ENCODE peak calls at places on chromosomes 3 and 15, in ten cellular contexts. One of them, this sample, is unnamed.

GRCh38 chr15:80971143-80971542 is 18.5 kb downstream of the MESD start:
- DNase-seq in heart left ventricle: no peak
- DNase-seq in sigmoid colon: no peak
- DNase-seq in AG04449: no peak
- DNase-seq in A549: no peak
- DNase-seq in lower lobe of right lung: no peak
- DNase-seq in Peyer's patch: no peak
- DNase-seq in tibial artery: no peak
- DNase-seq in HCT116: no peak
- DNase-seq in MM.1S: no peak
- DNase-seq in this sample: no peak

GRCh38 chr3:13420817-13421755 is 964 bp upstream of the NUP210 start:
- DNase-seq in heart left ventricle: no peak
- DNase-seq in sigmoid colon: no peak
- DNase-seq in AG04449: no peak
- DNase-seq in A549: no peak
- DNase-seq in lower lobe of right lung: peak
- DNase-seq in Peyer's patch: no peak
- DNase-seq in tibial artery: no peak
- DNase-seq in HCT116: no peak
- DNase-seq in MM.1S: peak
- DNase-seq in this sample: no peak

GRCh38 chr15:87492321-87492720 is 764.2 kb downstream of the NTRK3 start:
- DNase-seq in heart left ventricle: no peak
- DNase-seq in sigmoid colon: no peak
- DNase-seq in AG04449: peak
- DNase-seq in A549: no peak
- DNase-seq in lower lobe of right lung: no peak
- DNase-seq in Peyer's patch: no peak
- DNase-seq in tibial artery: no peak
- DNase-seq in HCT116: no peak
- DNase-seq in MM.1S: no peak
- DNase-seq in this sample: no peak

GRCh38 chr3:44077267-44077666 is 164.4 kb upstream of the TOPAZ1 start:
- DNase-seq in heart left ventricle: no peak
- DNase-seq in sigmoid colon: no peak
- DNase-seq in AG04449: no peak
- DNase-seq in A549: no peak
- DNase-seq in lower lobe of right lung: no peak
- DNase-seq in Peyer's patch: no peak
- DNase-seq in tibial artery: no peak
- DNase-seq in HCT116: no peak
- DNase-seq in MM.1S: no peak
- DNase-seq in this sample: peak

GRCh38 chr3:128714887-128715496 is 11.0 kb upstream of the RAB7A start:
- DNase-seq in heart left ventricle: no peak
- DNase-seq in sigmoid colon: peak
- DNase-seq in AG04449: no peak
- DNase-seq in A549: no peak
- DNase-seq in lower lobe of right lung: no peak
- DNase-seq in Peyer's patch: no peak
- DNase-seq in tibial artery: no peak
- DNase-seq in HCT116: no peak
- DNase-seq in MM.1S: no peak
- DNase-seq in this sample: no peak

GRCh38 chr3:138594150-138594934 is at the start of gene CEP70:
- DNase-seq in heart left ventricle: peak
- DNase-seq in sigmoid colon: peak
- DNase-seq in AG04449: peak
- DNase-seq in A549: peak
- DNase-seq in lower lobe of right lung: peak
- DNase-seq in Peyer's patch: peak
- DNase-seq in tibial artery: peak
- DNase-seq in HCT116: peak
- DNase-seq in MM.1S: peak
- DNase-seq in this sample: peak

GRCh38 chr3:31377045-31377642 is 155.6 kb upstream of the STT3B start:
- DNase-seq in heart left ventricle: no peak
- DNase-seq in sigmoid colon: no peak
- DNase-seq in AG04449: no peak
- DNase-seq in A549: peak
- DNase-seq in lower lobe of right lung: no peak
- DNase-seq in Peyer's patch: no peak
- DNase-seq in tibial artery: no peak
- DNase-seq in HCT116: peak
- DNase-seq in MM.1S: no peak
- DNase-seq in this sample: peak

GRCh38 chr3:11535207-11535960 is 108.3 kb downstream of the VGLL4 start:
- DNase-seq in heart left ventricle: no peak
- DNase-seq in sigmoid colon: peak
- DNase-seq in AG04449: no peak
- DNase-seq in A549: no peak
- DNase-seq in lower lobe of right lung: no peak
- DNase-seq in Peyer's patch: no peak
- DNase-seq in tibial artery: no peak
- DNase-seq in HCT116: no peak
- DNase-seq in MM.1S: no peak
- DNase-seq in this sample: no peak

GRCh38 chr15:69524850-69525249 is 72.2 kb downstream of the RPLP1 start:
- DNase-seq in heart left ventricle: no peak
- DNase-seq in sigmoid colon: no peak
- DNase-seq in AG04449: no peak
- DNase-seq in A549: no peak
- DNase-seq in lower lobe of right lung: no peak
- DNase-seq in Peyer's patch: no peak
- DNase-seq in tibial artery: peak
- DNase-seq in HCT116: no peak
- DNase-seq in MM.1S: no peak
- DNase-seq in this sample: no peak

GRCh38 chr3:131386429-131386926 is 4.9 kb downstream of the NUDT16 start:
- DNase-seq in heart left ventricle: peak
- DNase-seq in sigmoid colon: peak
- DNase-seq in AG04449: no peak
- DNase-seq in A549: no peak
- DNase-seq in lower lobe of right lung: peak
- DNase-seq in Peyer's patch: peak
- DNase-seq in tibial artery: peak
- DNase-seq in HCT116: no peak
- DNase-seq in MM.1S: peak
- DNase-seq in this sample: peak

DNA sequence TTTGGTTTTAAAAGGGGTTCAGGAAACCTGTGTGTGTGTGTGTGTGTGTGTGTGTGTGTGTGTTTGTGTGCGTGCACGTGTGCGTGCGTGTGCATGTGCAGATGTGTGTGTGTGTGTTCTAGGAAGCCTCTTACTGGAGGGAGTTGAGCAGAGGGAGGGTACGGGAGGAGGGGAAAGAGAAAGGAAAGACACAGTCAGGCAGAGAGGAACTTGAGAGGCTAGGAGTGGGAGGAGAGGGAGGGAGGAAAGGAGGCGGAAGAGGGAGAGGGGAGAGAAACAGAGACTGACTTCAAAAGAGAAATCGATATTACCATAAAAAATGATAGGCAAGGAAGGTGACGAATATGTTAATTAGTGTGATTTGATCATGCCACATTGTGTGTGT is 34.1 kb downstream of the ATP2B2 start:
- DNase-seq in heart left ventricle: no peak
- DNase-seq in sigmoid colon: no peak
- DNase-seq in AG04449: no peak
- DNase-seq in A549: no peak
- DNase-seq in lower lobe of right lung: no peak
- DNase-seq in Peyer's patch: no peak
- DNase-seq in tibial artery: no peak
- DNase-seq in HCT116: no peak
- DNase-seq in MM.1S: no peak
- DNase-seq in this sample: no peak
- H3K4me3 ChIP-seq in heart left ventricle: no peak
- H3K4me3 ChIP-seq in sigmoid colon: no peak
- H3K4me3 ChIP-seq in AG04449: no peak
- H3K4me3 ChIP-seq in A549: no peak
- H3K4me3 ChIP-seq in lower lobe of right lung: no peak
- H3K4me3 ChIP-seq in Peyer's patch: no peak
- H3K4me3 ChIP-seq in tibial artery: no peak
- H3K4me3 ChIP-seq in HCT116: no peak
- H3K4me3 ChIP-seq in MM.1S: no peak
- H3K4me3 ChIP-seq in this sample: no peak

DNA sequence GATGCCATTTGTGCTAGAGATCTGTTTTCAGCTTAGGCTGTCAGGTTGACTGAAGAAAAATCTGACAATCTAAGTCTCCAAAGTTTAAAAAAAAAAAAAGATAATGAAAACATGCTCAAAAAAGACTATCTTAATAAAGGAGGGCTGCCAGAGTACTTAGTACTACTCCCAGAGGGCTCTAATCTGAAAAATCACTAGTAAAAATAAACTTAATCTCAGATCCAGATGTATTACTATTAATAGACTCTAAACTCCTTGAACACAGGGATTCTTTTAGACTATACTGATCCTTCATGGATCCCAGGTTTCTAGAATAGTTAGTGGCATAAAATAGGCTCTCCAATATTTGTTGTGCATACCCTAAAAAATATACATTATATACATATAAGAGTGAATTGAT is 34.0 kb downstream of the TOPBP1 start:
- DNase-seq in heart left ventricle: no peak
- DNase-seq in sigmoid colon: no peak
- DNase-seq in AG04449: no peak
- DNase-seq in A549: no peak
- DNase-seq in lower lobe of right lung: no peak
- DNase-seq in Peyer's patch: no peak
- DNase-seq in tibial artery: no peak
- DNase-seq in HCT116: no peak
- DNase-seq in MM.1S: no peak
- DNase-seq in this sample: no peak
- TF ChIP-seq CTCF in heart left ventricle: no peak
- TF ChIP-seq CTCF in sigmoid colon: no peak
- TF ChIP-seq CTCF in AG04449: no peak
- TF ChIP-seq CTCF in A549: no peak
- TF ChIP-seq CTCF in lower lobe of right lung: no peak
- TF ChIP-seq CTCF in Peyer's patch: no peak
- TF ChIP-seq CTCF in tibial artery: no peak
- TF ChIP-seq CTCF in HCT116: no peak
- TF ChIP-seq CTCF in MM.1S: no peak
- TF ChIP-seq CTCF in this sample: no peak

DNA sequence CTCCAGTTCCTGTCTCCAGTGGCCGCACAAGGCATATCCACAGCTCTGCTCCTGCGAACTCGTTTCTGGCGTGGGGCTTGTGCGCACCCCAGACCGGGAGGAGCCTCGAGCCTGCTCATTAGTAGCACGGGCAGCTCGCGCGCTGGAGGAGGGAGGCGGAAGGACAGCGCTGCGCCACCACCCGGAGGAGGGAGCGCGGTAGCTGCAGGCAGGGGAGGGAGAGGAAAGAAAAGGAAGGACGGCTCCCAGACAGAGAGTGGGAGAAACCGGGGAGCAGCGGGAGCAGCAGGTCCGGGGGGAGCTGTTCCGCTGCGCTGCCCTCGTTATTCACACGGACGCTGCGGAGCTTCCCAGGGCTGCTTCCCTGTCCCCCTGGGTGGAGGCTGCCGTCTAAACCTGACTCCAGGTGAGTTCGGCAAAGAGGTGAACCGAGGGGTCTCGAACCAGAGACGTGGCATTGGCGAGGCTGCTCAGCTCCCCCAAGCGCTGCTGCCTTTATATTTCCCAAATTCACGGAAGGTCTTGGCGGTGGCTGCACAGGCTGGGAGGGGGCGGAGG is 121.3 kb upstream of the ZNF717 start:
- DNase-seq in heart left ventricle: no peak
- DNase-seq in sigmoid colon: peak
- DNase-seq in AG04449: no peak
- DNase-seq in A549: no peak
- DNase-seq in lower lobe of right lung: no peak
- DNase-seq in Peyer's patch: no peak
- DNase-seq in tibial artery: no peak
- DNase-seq in HCT116: no peak
- DNase-seq in MM.1S: no peak
- DNase-seq in this sample: peak
- H3K4me3 ChIP-seq in heart left ventricle: no peak
- H3K4me3 ChIP-seq in sigmoid colon: no peak
- H3K4me3 ChIP-seq in AG04449: peak
- H3K4me3 ChIP-seq in A549: no peak
- H3K4me3 ChIP-seq in lower lobe of right lung: no peak
- H3K4me3 ChIP-seq in Peyer's patch: no peak
- H3K4me3 ChIP-seq in tibial artery: no peak
- H3K4me3 ChIP-seq in HCT116: no peak
- H3K4me3 ChIP-seq in MM.1S: no peak
- H3K4me3 ChIP-seq in this sample: no peak

GRCh38 chr15:38564557-38565286 is at the start of gene RASGRP1:
- DNase-seq in heart left ventricle: peak
- DNase-seq in sigmoid colon: peak
- DNase-seq in AG04449: no peak
- DNase-seq in A549: peak
- DNase-seq in lower lobe of right lung: peak
- DNase-seq in Peyer's patch: peak
- DNase-seq in tibial artery: peak
- DNase-seq in HCT116: no peak
- DNase-seq in MM.1S: peak
- DNase-seq in this sample: peak

GRCh38 chr15:38563723-38564519 is 693 bp downstream of the RASGRP1 start:
- DNase-seq in heart left ventricle: peak
- DNase-seq in sigmoid colon: no peak
- DNase-seq in AG04449: no peak
- DNase-seq in A549: peak
- DNase-seq in lower lobe of right lung: peak
- DNase-seq in Peyer's patch: peak
- DNase-seq in tibial artery: peak
- DNase-seq in HCT116: peak
- DNase-seq in MM.1S: peak
- DNase-seq in this sample: peak

GRCh38 chr15:38559908-38560307 is 4.7 kb downstream of the RASGRP1 start:
- DNase-seq in heart left ventricle: no peak
- DNase-seq in sigmoid colon: no peak
- DNase-seq in AG04449: no peak
- DNase-seq in A549: no peak
- DNase-seq in lower lobe of right lung: no peak
- DNase-seq in Peyer's patch: no peak
- DNase-seq in tibial artery: no peak
- DNase-seq in HCT116: no peak
- DNase-seq in MM.1S: no peak
- DNase-seq in this sample: no peak

GRCh38 chr15:38560456-38560926 is 4.1 kb downstream of the RASGRP1 start:
- DNase-seq in heart left ventricle: no peak
- DNase-seq in sigmoid colon: no peak
- DNase-seq in AG04449: no peak
- DNase-seq in A549: no peak
- DNase-seq in lower lobe of right lung: no peak
- DNase-seq in Peyer's patch: no peak
- DNase-seq in tibial artery: no peak
- DNase-seq in HCT116: no peak
- DNase-seq in MM.1S: no peak
- DNase-seq in this sample: no peak

DNA sequence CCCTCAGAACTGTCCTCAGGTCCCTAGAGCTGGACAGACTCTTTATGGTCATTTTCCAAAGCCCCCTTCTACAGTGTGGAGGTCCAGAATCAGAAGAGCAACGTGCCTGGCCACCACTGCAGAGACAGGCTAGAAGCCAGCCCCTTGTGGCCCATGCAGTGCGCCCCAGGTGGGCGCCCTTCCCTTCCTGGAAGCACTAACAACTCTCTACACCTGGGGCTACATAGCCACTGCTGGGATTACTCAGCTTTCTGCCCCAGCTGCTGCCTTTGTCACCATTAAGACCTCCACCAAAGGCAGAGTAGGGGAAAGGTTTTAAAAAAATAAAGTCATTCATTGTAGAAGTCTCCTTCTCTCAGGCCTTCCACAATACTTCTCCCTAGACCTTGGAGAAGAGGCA is 2.3 kb downstream of the RASGRP1 start:
- DNase-seq in heart left ventricle: no peak
- DNase-seq in sigmoid colon: no peak
- DNase-seq in AG04449: no peak
- DNase-seq in A549: no peak
- DNase-seq in lower lobe of right lung: no peak
- DNase-seq in Peyer's patch: no peak
- DNase-seq in tibial artery: no peak
- DNase-seq in HCT116: no peak
- DNase-seq in MM.1S: no peak
- DNase-seq in this sample: no peak
- TF ChIP-seq CTCF in heart left ventricle: no peak
- TF ChIP-seq CTCF in sigmoid colon: no peak
- TF ChIP-seq CTCF in AG04449: no peak
- TF ChIP-seq CTCF in A549: no peak
- TF ChIP-seq CTCF in lower lobe of right lung: no peak
- TF ChIP-seq CTCF in Peyer's patch: no peak
- TF ChIP-seq CTCF in tibial artery: no peak
- TF ChIP-seq CTCF in HCT116: no peak
- TF ChIP-seq CTCF in MM.1S: no peak
- TF ChIP-seq CTCF in this sample: no peak